ENCODE peak calls at places on chromosomes 1 and 21, in nine cellular contexts. E is type B pancreatic cell, Y is kidney, K is glutamatergic neuron, F is GM10248, M is endothelial cell, W is cardiac muscle cell, Q is fibroblast of pulmonary artery, R is A549. B is an unnamed sample.

GRCh38 chr1:197268012-197268411 is at the start of gene CRB1:
- DNase-seq in E (no peak), Y (no peak), K (peak; percentile 20), F (no peak), M (no peak), W (peak; percentile 14), Q (no peak), R (no peak), B (peak; percentile 3)

GRCh38 chr1:206907304-206907991 is 10.2 kb downstream of the IL24 start:
- DNase-seq in E (no peak), Y (peak; percentile 80), K (peak; percentile 68), F (no peak), M (peak; percentile 64), W (peak; percentile 71), Q (no peak), R (peak; percentile 34), B (peak; percentile 40)

GRCh38 chr1:39779137-39779536 is 8.0 kb upstream of the OXCT2 start:
- DNase-seq in E (no peak), Y (peak; percentile 53), K (peak; percentile 5), F (no peak), M (no peak), W (no peak), Q (no peak), R (no peak), B (no peak)

GRCh38 chr21:33948096-33948950 is 32.7 kb upstream of the ATP5PO start:
- DNase-seq in E (no peak), Y (peak; percentile 91), K (peak; percentile 67), F (peak; percentile 62), M (peak; percentile 56), W (peak; percentile 82), Q (peak; percentile 18), R (peak; percentile 53), B (peak; percentile 59)

GRCh38 chr1:30847358-30847972 is 61.1 kb downstream of the SDC3 start:
- DNase-seq in E (no peak), Y (peak; percentile 97), K (no peak), F (no peak), M (peak; percentile 84), W (no peak), Q (peak; percentile 83), R (no peak), B (peak; percentile 60)

GRCh38 chr21:27674037-27674436 is 707.1 kb upstream of the ADAMTS5 start:
- DNase-seq in E (no peak), Y (no peak), K (no peak), F (no peak), M (no peak), W (no peak), Q (peak; percentile 77), R (no peak), B (no peak)

GRCh38 chr1:111976332-111976731 is 13.1 kb downstream of the KCND3 start:
- DNase-seq in E (no peak), Y (no peak), K (no peak), F (no peak), M (no peak), W (no peak), Q (no peak), R (no peak), B (no peak)

GRCh38 chr1:20491178-20491577 is 5.2 kb upstream of the CAMK2N1 start:
- DNase-seq in E (no peak), Y (no peak), K (no peak), F (no peak), M (no peak), W (no peak), Q (no peak), R (no peak), B (no peak)

GRCh38 chr1:37498872-37499617 is 15.5 kb downstream of the MEAF6 start:
- DNase-seq in E (no peak), Y (no peak), K (no peak), F (no peak), M (no peak), W (peak; percentile 38), Q (peak; percentile 73), R (no peak), B (no peak)

GRCh38 chr21:28421716-28422480 is 570.8 kb downstream of the LTN1 start:
- DNase-seq in E (no peak), Y (no peak), K (no peak), F (no peak), M (no peak), W (no peak), Q (peak; percentile 75), R (no peak), B (no peak)

GRCh38 chr1:119582801-119583200 is 65.3 kb downstream of the ZNF697 start:
- DNase-seq in E (no peak), Y (no peak), K (peak; percentile 56), F (peak; percentile 29), M (peak; percentile 68), W (peak; percentile 64), Q (peak; percentile 82), R (peak; percentile 8), B (peak; percentile 49)

GRCh38 chr1:196355206-196355786 is 252.9 kb downstream of the KCNT2 start:
- DNase-seq in E (no peak), Y (no peak), K (no peak), F (no peak), M (peak; percentile 8), W (peak; percentile 15), Q (peak; percentile 69), R (peak; percentile 5), B (no peak)

GRCh38 chr1:180507826-180508724 is 5.7 kb upstream of the ACBD6 start:
- DNase-seq in E (no peak), Y (no peak), K (no peak), F (no peak), M (no peak), W (no peak), Q (peak; percentile 47), R (no peak), B (no peak)

GRCh38 chr21:31110430-31110829 is 72.2 kb upstream of the KRTAP19-8 start:
- DNase-seq in E (no peak), Y (no peak), K (no peak), F (no peak), M (no peak), W (no peak), Q (no peak), R (no peak), B (no peak)

GRCh38 chr1:216562383-216562782 is 139.1 kb upstream of the USH2A start:
- DNase-seq in E (no peak), Y (no peak), K (no peak), F (no peak), M (no peak), W (no peak), Q (no peak), R (no peak), B (no peak)
- TF ChIP-seq CTCF in E (no peak), Y (no peak), K (no peak), F (no peak), M (no peak), W (no peak), Q (no peak), R (no peak), B (peak; percentile 5)

DNA sequence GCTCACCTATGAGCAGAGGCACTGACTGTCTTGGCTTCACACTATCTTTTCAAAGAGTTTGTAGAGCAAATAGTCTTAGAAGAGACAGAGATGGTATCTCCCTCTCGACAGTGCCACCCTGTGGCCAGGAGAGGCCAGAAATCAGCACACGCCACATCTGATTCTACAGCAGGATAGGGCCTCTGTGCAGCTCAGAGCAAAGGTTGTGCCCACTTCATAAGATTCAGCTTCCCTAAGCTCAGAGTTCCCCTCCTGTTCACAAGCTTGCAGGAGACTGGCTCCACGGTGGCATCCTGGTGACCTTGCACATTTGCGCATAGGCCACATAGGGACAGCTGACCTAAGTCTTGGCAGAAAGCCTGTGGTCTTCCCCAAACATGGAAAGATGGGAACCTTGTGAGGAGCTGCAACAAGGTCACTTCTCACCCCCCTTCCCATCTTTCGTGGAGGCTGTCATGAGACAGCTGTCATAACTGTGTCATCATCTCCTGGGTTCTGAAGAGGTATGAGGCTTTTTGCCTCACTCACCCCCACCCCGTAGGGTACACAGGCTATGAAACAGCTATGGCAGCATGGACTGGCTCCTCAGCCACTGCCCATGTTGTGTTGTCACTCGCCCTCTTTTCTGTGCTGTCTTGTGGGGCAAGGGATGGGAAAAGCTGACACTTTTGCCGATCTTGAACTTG is 3.0 kb downstream of the ITLN2 start:
- DNase-seq in E (no peak), Y (no peak), K (peak; percentile 55), F (peak; percentile 80), M (peak; percentile 71), W (peak; percentile 68), Q (peak; percentile 74), R (peak; percentile 71), B (peak; percentile 58)
- TF ChIP-seq CTCF in E (peak; percentile 80), Y (peak; percentile 65), K (peak; percentile 51), F (peak; percentile 87), M (peak; percentile 58), W (peak; percentile 79), Q (peak; percentile 83), R (peak; percentile 73), B (peak; percentile 65)

GRCh38 chr1:93436496-93436895 is 11.4 kb upstream of the FNBP1L start:
- DNase-seq in E (no peak), Y (no peak), K (no peak), F (no peak), M (no peak), W (no peak), Q (no peak), R (no peak), B (no peak)

GRCh38 chr1:93434987-93435386 is 12.9 kb upstream of the FNBP1L start:
- DNase-seq in E (no peak), Y (no peak), K (no peak), F (no peak), M (no peak), W (no peak), Q (no peak), R (no peak), B (no peak)

GRCh38 chr1:93434088-93434487 is 13.8 kb upstream of the FNBP1L start:
- DNase-seq in E (no peak), Y (no peak), K (no peak), F (no peak), M (no peak), W (no peak), Q (no peak), R (no peak), B (no peak)

GRCh38 chr1:93435443-93435842 is 12.5 kb upstream of the FNBP1L start:
- DNase-seq in E (no peak), Y (no peak), K (no peak), F (no peak), M (no peak), W (no peak), Q (no peak), R (no peak), B (no peak)

GRCh38 chr1:93433407-93433961 is 14.4 kb upstream of the FNBP1L start:
- DNase-seq in E (no peak), Y (no peak), K (no peak), F (no peak), M (no peak), W (no peak), Q (no peak), R (no peak), B (no peak)
- TF ChIP-seq CTCF in E (no peak), Y (peak; percentile 34), K (no peak), F (no peak), M (no peak), W (no peak), Q (peak; percentile 22), R (no peak), B (no peak)

DNA sequence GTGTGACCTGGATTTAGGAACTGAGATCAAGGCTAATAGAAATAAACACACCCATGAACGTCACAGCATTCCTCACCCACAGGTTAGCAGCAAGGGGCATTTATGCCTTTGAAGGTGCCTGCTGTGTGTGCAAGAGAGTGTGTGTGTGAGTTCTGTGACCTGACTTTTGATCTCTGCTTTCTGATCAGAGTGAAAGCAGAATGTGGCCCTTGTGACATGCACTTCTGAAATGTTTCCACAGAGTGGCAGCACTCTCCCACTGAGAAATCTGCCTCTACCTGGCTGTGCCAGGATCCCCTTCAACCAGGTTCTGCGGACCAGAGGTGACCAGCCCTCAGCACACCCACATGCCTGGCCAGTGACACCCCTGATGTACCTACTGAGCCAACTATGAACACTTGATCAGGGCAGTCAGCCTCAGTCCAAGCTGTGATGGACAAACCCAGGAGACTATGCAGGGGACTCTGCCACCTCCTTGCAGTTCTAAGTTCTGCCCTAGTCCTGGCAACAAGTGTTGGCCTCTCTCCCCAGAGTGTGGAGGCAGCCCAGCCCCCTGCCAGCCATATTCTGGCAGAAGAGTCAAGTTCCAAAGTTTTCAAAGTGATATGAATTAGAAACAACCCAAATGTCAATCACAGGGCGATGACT is 41.0 kb downstream of the RXRG start:
- DNase-seq in E (no peak), Y (no peak), K (peak; percentile 42), F (peak; percentile 46), M (peak; percentile 47), W (peak; percentile 57), Q (peak; percentile 8), R (peak; percentile 28), B (peak; percentile 50)
- TF ChIP-seq CTCF in E (peak; percentile 86), Y (peak; percentile 59), K (peak; percentile 59), F (peak; percentile 50), M (peak; percentile 49), W (peak; percentile 49), Q (peak; percentile 49), R (peak; percentile 60), B (peak; percentile 72)